ENCODE peak calls at places on chromosomes 13 and 19, in seven cellular contexts. One of them, this sample, is unnamed.

GRCh38 chr13:80437212-80437611 is 96.3 kb upstream of the SPRY2 start:
- DNase-seq in HCT116: no peak
- DNase-seq in heart left ventricle: no peak
- DNase-seq in fibroblast of lung: no peak
- DNase-seq in suprapubic skin: no peak
- DNase-seq in cardiac muscle cell: no peak
- DNase-seq in ovary: no peak
- DNase-seq in this sample: no peak

GRCh38 chr13:20435616-20436368 is 89.9 kb downstream of the CRYL1 start:
- DNase-seq in suprapubic skin: no peak
- DNase-seq in fibroblast of lung: no peak
- DNase-seq in HCT116: no peak
- DNase-seq in heart left ventricle: no peak
- DNase-seq in cardiac muscle cell: peak; percentile 32
- DNase-seq in ovary: no peak
- DNase-seq in this sample: no peak

GRCh38 chr13:27508802-27509201 is 58.4 kb upstream of the MTIF3 start:
- DNase-seq in suprapubic skin: no peak
- DNase-seq in cardiac muscle cell: no peak
- DNase-seq in ovary: no peak
- DNase-seq in HCT116: no peak
- DNase-seq in heart left ventricle: no peak
- DNase-seq in fibroblast of lung: no peak
- DNase-seq in this sample: no peak

GRCh38 chr13:37360556-37360955 is 238.0 kb downstream of the POSTN start:
- DNase-seq in heart left ventricle: no peak
- DNase-seq in cardiac muscle cell: peak; percentile 58
- DNase-seq in ovary: no peak
- DNase-seq in fibroblast of lung: peak; percentile 7
- DNase-seq in suprapubic skin: no peak
- DNase-seq in HCT116: no peak
- DNase-seq in this sample: no peak

GRCh38 chr13:110415669-110416068 is 108.6 kb downstream of the COL4A2 start:
- DNase-seq in ovary: no peak
- DNase-seq in fibroblast of lung: no peak
- DNase-seq in suprapubic skin: no peak
- DNase-seq in cardiac muscle cell: no peak
- DNase-seq in heart left ventricle: no peak
- DNase-seq in HCT116: peak; percentile 61
- DNase-seq in this sample: peak; percentile 34

GRCh38 chr19:33470040-33470330 is 51.6 kb downstream of the PEPD start:
- DNase-seq in heart left ventricle: no peak
- DNase-seq in fibroblast of lung: no peak
- DNase-seq in ovary: no peak
- DNase-seq in cardiac muscle cell: no peak
- DNase-seq in suprapubic skin: no peak
- DNase-seq in HCT116: no peak
- DNase-seq in this sample: no peak

GRCh38 chr13:106683918-106684317 is 116.0 kb upstream of the ARGLU1 start:
- DNase-seq in fibroblast of lung: no peak
- DNase-seq in suprapubic skin: no peak
- DNase-seq in HCT116: no peak
- DNase-seq in ovary: no peak
- DNase-seq in cardiac muscle cell: no peak
- DNase-seq in heart left ventricle: no peak
- DNase-seq in this sample: no peak

GRCh38 chr13:103218253-103218652 is 152.0 kb upstream of the SLC10A2 start:
- DNase-seq in cardiac muscle cell: no peak
- DNase-seq in ovary: no peak
- DNase-seq in fibroblast of lung: peak; percentile 49
- DNase-seq in heart left ventricle: no peak
- DNase-seq in suprapubic skin: no peak
- DNase-seq in HCT116: no peak
- DNase-seq in this sample: no peak

GRCh38 chr13:33057019-33057785 is 41.0 kb downstream of the KL start:
- DNase-seq in ovary: no peak
- DNase-seq in HCT116: no peak
- DNase-seq in cardiac muscle cell: peak; percentile 29
- DNase-seq in heart left ventricle: no peak
- DNase-seq in suprapubic skin: no peak
- DNase-seq in fibroblast of lung: no peak
- DNase-seq in this sample: no peak

GRCh38 chr13:28579334-28579733 is 79.6 kb upstream of the POMP start:
- DNase-seq in heart left ventricle: no peak
- DNase-seq in suprapubic skin: no peak
- DNase-seq in ovary: no peak
- DNase-seq in fibroblast of lung: no peak
- DNase-seq in HCT116: no peak
- DNase-seq in cardiac muscle cell: no peak
- DNase-seq in this sample: no peak

GRCh38 chr13:62537593-62537992 is 1121.9 kb upstream of the PCDH20 start:
- DNase-seq in cardiac muscle cell: no peak
- DNase-seq in ovary: no peak
- DNase-seq in heart left ventricle: no peak
- DNase-seq in suprapubic skin: no peak
- DNase-seq in HCT116: no peak
- DNase-seq in fibroblast of lung: peak; percentile 4
- DNase-seq in this sample: no peak

GRCh38 chr19:10852098-10852800 is 4.0 kb downstream of the C19orf38 start:
- DNase-seq in suprapubic skin: no peak
- DNase-seq in ovary: no peak
- DNase-seq in fibroblast of lung: peak; percentile 42
- DNase-seq in cardiac muscle cell: peak; percentile 45
- DNase-seq in HCT116: no peak
- DNase-seq in heart left ventricle: no peak
- DNase-seq in this sample: no peak

GRCh38 chr13:50745542-50745941 is 98.0 kb downstream of the DLEU7 start:
- DNase-seq in cardiac muscle cell: no peak
- DNase-seq in suprapubic skin: no peak
- DNase-seq in fibroblast of lung: no peak
- DNase-seq in ovary: no peak
- DNase-seq in heart left ventricle: no peak
- DNase-seq in HCT116: no peak
- DNase-seq in this sample: no peak

GRCh38 chr13:36072536-36072935 is 58.6 kb downstream of the DCLK1 start:
- DNase-seq in fibroblast of lung: no peak
- DNase-seq in HCT116: no peak
- DNase-seq in ovary: no peak
- DNase-seq in cardiac muscle cell: no peak
- DNase-seq in suprapubic skin: no peak
- DNase-seq in heart left ventricle: no peak
- DNase-seq in this sample: no peak

GRCh38 chr13:46495647-46496046 is 57.3 kb upstream of the LRCH1 start:
- DNase-seq in cardiac muscle cell: no peak
- DNase-seq in ovary: no peak
- DNase-seq in heart left ventricle: no peak
- DNase-seq in HCT116: no peak
- DNase-seq in fibroblast of lung: no peak
- DNase-seq in suprapubic skin: no peak
- DNase-seq in this sample: no peak

GRCh38 chr13:77860621-77861020 is 58.0 kb downstream of the EDNRB start:
- DNase-seq in ovary: no peak
- DNase-seq in cardiac muscle cell: peak; percentile 85
- DNase-seq in heart left ventricle: no peak
- DNase-seq in HCT116: no peak
- DNase-seq in fibroblast of lung: peak; percentile 90
- DNase-seq in suprapubic skin: no peak
- DNase-seq in this sample: no peak

GRCh38 chr13:110359840-110360301 is 52.8 kb downstream of the COL4A2 start:
- DNase-seq in suprapubic skin: no peak
- DNase-seq in cardiac muscle cell: peak; percentile 72
- DNase-seq in fibroblast of lung: peak; percentile 73
- DNase-seq in HCT116: no peak
- DNase-seq in ovary: no peak
- DNase-seq in heart left ventricle: no peak
- DNase-seq in this sample: no peak

GRCh38 chr19:12703056-12703455 is 6.6 kb upstream of the FBXW9 start:
- DNase-seq in HCT116: peak; percentile 57
- DNase-seq in fibroblast of lung: peak; percentile 53
- DNase-seq in ovary: no peak
- DNase-seq in heart left ventricle: no peak
- DNase-seq in suprapubic skin: no peak
- DNase-seq in cardiac muscle cell: peak; percentile 53
- DNase-seq in this sample: no peak

GRCh38 chr13:83563499-83563898 is 318.8 kb downstream of the SLITRK1 start:
- DNase-seq in suprapubic skin: no peak
- DNase-seq in ovary: no peak
- DNase-seq in HCT116: no peak
- DNase-seq in cardiac muscle cell: no peak
- DNase-seq in fibroblast of lung: no peak
- DNase-seq in heart left ventricle: no peak
- DNase-seq in this sample: no peak

GRCh38 chr13:47256618-47257017 is 359.8 kb upstream of the HTR2A start:
- DNase-seq in ovary: no peak
- DNase-seq in suprapubic skin: no peak
- DNase-seq in HCT116: no peak
- DNase-seq in fibroblast of lung: peak; percentile 47
- DNase-seq in heart left ventricle: no peak
- DNase-seq in cardiac muscle cell: peak; percentile 74
- DNase-seq in this sample: no peak

GRCh38 chr13:24927810-24928404 is 163.9 kb downstream of the RNF17 start:
- DNase-seq in fibroblast of lung: no peak
- DNase-seq in HCT116: no peak
- DNase-seq in cardiac muscle cell: no peak
- DNase-seq in ovary: no peak
- DNase-seq in suprapubic skin: no peak
- DNase-seq in heart left ventricle: no peak
- DNase-seq in this sample: no peak

GRCh38 chr13:44273991-44274810 is 99.4 kb upstream of the SERP2 start:
- DNase-seq in cardiac muscle cell: peak; percentile 52
- DNase-seq in heart left ventricle: peak; percentile 28
- DNase-seq in fibroblast of lung: peak; percentile 94
- DNase-seq in ovary: no peak
- DNase-seq in HCT116: no peak
- DNase-seq in suprapubic skin: no peak
- DNase-seq in this sample: no peak

GRCh38 chr13:50511877-50512332 is 331.6 kb downstream of the DLEU7 start:
- DNase-seq in ovary: no peak
- DNase-seq in heart left ventricle: no peak
- DNase-seq in suprapubic skin: no peak
- DNase-seq in cardiac muscle cell: no peak
- DNase-seq in fibroblast of lung: no peak
- DNase-seq in HCT116: no peak
- DNase-seq in this sample: no peak

GRCh38 chr13:99370476-99371272 is 63.5 kb upstream of the GPR183 start:
- DNase-seq in heart left ventricle: no peak
- DNase-seq in fibroblast of lung: no peak
- DNase-seq in cardiac muscle cell: no peak
- DNase-seq in HCT116: no peak
- DNase-seq in ovary: no peak
- DNase-seq in suprapubic skin: no peak
- DNase-seq in this sample: no peak
- H3K4me1 ChIP-seq in heart left ventricle: no peaks in the 10 kb centered on the region
- H3K4me1 ChIP-seq in fibroblast of lung: no peaks in the 10 kb centered on the region
- H3K4me1 ChIP-seq in cardiac muscle cell: peaks cover 27% of the 10 kb centered on the region
- H3K4me1 ChIP-seq in HCT116: no peaks in the 10 kb centered on the region
- H3K4me1 ChIP-seq in ovary: no peaks in the 10 kb centered on the region
- H3K4me1 ChIP-seq in suprapubic skin: no peaks in the 10 kb centered on the region
- H3K4me1 ChIP-seq in this sample: no peaks in the 10 kb centered on the region

GRCh38 chr19:49363265-49364082 is at the start of gene DKKL1:
- DNase-seq in fibroblast of lung: peak; percentile 99
- DNase-seq in heart left ventricle: peak; percentile 98
- DNase-seq in cardiac muscle cell: peak; percentile 100
- DNase-seq in HCT116: peak; percentile 99
- DNase-seq in ovary: peak; percentile 100
- DNase-seq in suprapubic skin: peak; percentile 100
- DNase-seq in this sample: peak; percentile 99
- TF ChIP-seq CTCF in fibroblast of lung: peak; percentile 11
- TF ChIP-seq CTCF in heart left ventricle: peak; percentile 45
- TF ChIP-seq CTCF in cardiac muscle cell: peak; percentile 6
- TF ChIP-seq CTCF in HCT116: no peak
- TF ChIP-seq CTCF in ovary: no peak
- TF ChIP-seq CTCF in suprapubic skin: no peak
- TF ChIP-seq CTCF in this sample: peak; percentile 40

GRCh38 chr13:97257228-97257755 is 35.2 kb downstream of the MBNL2 start:
- DNase-seq in fibroblast of lung: no peak
- DNase-seq in heart left ventricle: no peak
- DNase-seq in suprapubic skin: no peak
- DNase-seq in ovary: no peak
- DNase-seq in HCT116: no peak
- DNase-seq in cardiac muscle cell: no peak
- DNase-seq in this sample: no peak
- H3K4me1 ChIP-seq in fibroblast of lung: peaks cover 52% of the 10 kb centered on the region
- H3K4me1 ChIP-seq in heart left ventricle: peaks cover 19% of the 10 kb centered on the region
- H3K4me1 ChIP-seq in suprapubic skin: peaks cover 82% of the 10 kb centered on the region
- H3K4me1 ChIP-seq in ovary: peaks cover 47% of the 10 kb centered on the region
- H3K4me1 ChIP-seq in HCT116: peaks cover 97% of the 10 kb centered on the region
- H3K4me1 ChIP-seq in cardiac muscle cell: peaks cover 29% of the 10 kb centered on the region
- H3K4me1 ChIP-seq in this sample: peaks cover 88% of the 10 kb centered on the region

DNA sequence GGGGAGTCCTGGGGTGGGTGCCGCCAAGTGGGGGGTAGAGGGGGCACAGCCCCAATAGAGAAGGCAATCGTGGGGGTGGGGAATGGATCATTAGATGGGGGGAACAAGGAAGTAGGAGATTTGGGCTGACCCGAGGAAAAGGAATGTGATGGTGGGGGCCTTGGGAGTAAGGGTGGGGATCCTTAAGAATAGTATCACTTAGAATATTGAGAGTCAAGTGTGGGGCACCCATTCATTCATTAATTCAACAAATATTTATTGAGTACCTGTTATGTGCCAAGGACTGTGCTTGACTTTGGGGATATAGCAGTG is 641 bp downstream of the PPP5C start:
- DNase-seq in suprapubic skin: no peak
- DNase-seq in cardiac muscle cell: no peak
- DNase-seq in ovary: no peak
- DNase-seq in heart left ventricle: no peak
- DNase-seq in fibroblast of lung: no peak
- DNase-seq in HCT116: no peak
- DNase-seq in this sample: no peak
- TF ChIP-seq CTCF in suprapubic skin: no peak
- TF ChIP-seq CTCF in cardiac muscle cell: no peak
- TF ChIP-seq CTCF in ovary: no peak
- TF ChIP-seq CTCF in heart left ventricle: no peak
- TF ChIP-seq CTCF in fibroblast of lung: no peak
- TF ChIP-seq CTCF in HCT116: peak; percentile 27
- TF ChIP-seq CTCF in this sample: no peak